ENCODE peak calls at places on chromosomes 2 and 18, in six cellular contexts. V, Y, Q, J, G and C are unnamed samples.

GRCh38 chr2:219417374-219417773 is 803 bp upstream of the DES start:
- DNase-seq in V (no peak), Y (peak; percentile 87), Q (no peak), J (no peak), G (no peak), C (no peak)

GRCh38 chr18:24136967-24137373 is 1.9 kb upstream of the CABYR start:
- DNase-seq in V (peak; percentile 37), Y (no peak), Q (no peak), J (no peak), G (no peak), C (no peak)

GRCh38 chr18:4068552-4069158 is 386.5 kb downstream of the DLGAP1 start:
- DNase-seq in V (peak; percentile 49), Y (no peak), Q (peak; percentile 1), J (peak; percentile 46), G (peak; percentile 31), C (no peak)

GRCh38 chr2:165837122-165837521 is 43.1 kb upstream of the GALNT3 start:
- DNase-seq in V (peak; percentile 48), Y (no peak), Q (no peak), J (no peak), G (no peak), C (no peak)

GRCh38 chr2:164954954-164955701 is at the start of gene SLC38A11:
- DNase-seq in V (peak; percentile 75), Y (no peak), Q (no peak), J (peak; percentile 45), G (no peak), C (no peak)

GRCh38 chr18:63317982-63318881 is 1.3 kb downstream of the BCL2 start:
- DNase-seq in V (no peak), Y (peak; percentile 84), Q (peak; percentile 94), J (peak; percentile 75), G (peak; percentile 86), C (no peak)

GRCh38 chr2:236646441-236646840 is 76.8 kb downstream of the ACKR3 start:
- DNase-seq in V (no peak), Y (peak; percentile 20), Q (no peak), J (peak; percentile 23), G (no peak), C (no peak)

GRCh38 chr2:227052879-227053278 is 111.1 kb downstream of the COL4A4 start:
- DNase-seq in V (no peak), Y (no peak), Q (peak; percentile 97), J (no peak), G (no peak), C (no peak)

GRCh38 chr2:172672999-172673726 is 62.5 kb upstream of the RAPGEF4 start:
- DNase-seq in V (peak; percentile 71), Y (no peak), Q (no peak), J (no peak), G (no peak), C (peak; percentile 31)

GRCh38 chr18:73409242-73409641 is 541.5 kb upstream of the NETO1 start:
- DNase-seq in V (peak; percentile 11), Y (no peak), Q (no peak), J (no peak), G (no peak), C (no peak)

GRCh38 chr2:189164732-189165131 is 14.8 kb downstream of the COL5A2 start:
- DNase-seq in V (peak; percentile 74), Y (no peak), Q (no peak), J (no peak), G (no peak), C (no peak)

GRCh38 chr2:241602720-241603119 is 34.2 kb downstream of the THAP4 start:
- DNase-seq in V (no peak), Y (no peak), Q (no peak), J (no peak), G (no peak), C (no peak)

GRCh38 chr2:183996825-183997823 is 601.2 kb upstream of the ZNF804A start:
- DNase-seq in V (no peak), Y (no peak), Q (peak; percentile 89), J (no peak), G (no peak), C (peak; percentile 95)

GRCh38 chr18:9335255-9336045 is 877 bp downstream of the TWSG1 start:
- DNase-seq in V (peak; percentile 59), Y (no peak), Q (no peak), J (no peak), G (no peak), C (no peak)

GRCh38 chr2:119264781-119265692 is 41.4 kb downstream of the STEAP3 start:
- DNase-seq in V (peak; percentile 69), Y (no peak), Q (peak; percentile 74), J (no peak), G (peak; percentile 43), C (peak; percentile 53)

GRCh38 chr18:59987102-59987501 is 87.3 kb downstream of the PMAIP1 start:
- DNase-seq in V (no peak), Y (no peak), Q (no peak), J (no peak), G (no peak), C (no peak)

GRCh38 chr2:239246723-239247122 is 154.1 kb downstream of the HDAC4 start:
- DNase-seq in V (no peak), Y (no peak), Q (peak; percentile 59), J (no peak), G (no peak), C (no peak)

GRCh38 chr2:177030391-177031000 is 182.1 kb upstream of the HNRNPA3 start:
- DNase-seq in V (no peak), Y (no peak), Q (peak; percentile 48), J (no peak), G (no peak), C (peak; percentile 58)

GRCh38 chr2:215911686-215912085 is 101.7 kb downstream of the MREG start:
- DNase-seq in V (no peak), Y (no peak), Q (no peak), J (no peak), G (no peak), C (no peak)

GRCh38 chr2:25420820-25421237 is 79.1 kb upstream of the DNMT3A start:
- DNase-seq in V (no peak), Y (no peak), Q (no peak), J (no peak), G (no peak), C (no peak)

GRCh38 chr18:8926464-8926863 is 176.0 kb upstream of the NDUFV2 start:
- DNase-seq in V (no peak), Y (no peak), Q (no peak), J (no peak), G (no peak), C (no peak)

GRCh38 chr2:157925071-157925470 is 48.9 kb upstream of the ACVR1 start:
- DNase-seq in V (no peak), Y (no peak), Q (no peak), J (no peak), G (no peak), C (no peak)